ENCODE peak calls at places on chromosomes 5 and 9, in four cellular contexts. K is CD4-positive, alpha-beta T cell; Z is tibial nerve; H is CD8-positive, alpha-beta memory T cell. U is an unnamed sample.

GRCh38 chr5:9533096-9533495 is 12.8 kb downstream of the SEMA5A start:
- DNase-seq in H (no peak), K (no peak), Z (no peak), U (no peak)

GRCh38 chr5:175306381-175306780 is 137.6 kb downstream of the DRD1 start:
- DNase-seq in K (no peak), Z (no peak), H (no peak), U (no peak)

GRCh38 chr9:137048655-137049543 is 2.9 kb upstream of the NPDC1 start:
- DNase-seq in K (no peak), Z (no peak), H (no peak), U (no peak)

GRCh38 chr5:141343242-141343952 is at the start of gene PCDHGA3:
- DNase-seq in H (no peak), K (no peak), Z (no peak), U (no peak)

GRCh38 chr5:124195416-124195815 is 551.0 kb downstream of the ZNF608 start:
- DNase-seq in H (no peak), K (no peak), Z (no peak), U (no peak)

GRCh38 chr5:98468188-98468869 is 305.1 kb upstream of the RGMB start:
- DNase-seq in Z (no peak), H (no peak), K (no peak), U (no peak)

GRCh38 chr5:61813361-61813760 is 481.3 kb downstream of the ZSWIM6 start:
- DNase-seq in Z (no peak), H (no peak), K (no peak), U (no peak)

GRCh38 chr5:132746592-132747063 is 598 bp upstream of the CCNI2 start:
- DNase-seq in Z (no peak), K (peak; percentile 34), H (no peak), U (no peak)

GRCh38 chr5:156329197-156329611 is 2.2 kb downstream of the SGCD start:
- DNase-seq in Z (no peak), H (no peak), K (no peak), U (no peak)

GRCh38 chr9:13140843-13141592 is 138.5 kb downstream of the MPDZ start:
- DNase-seq in H (no peak), Z (no peak), K (no peak), U (no peak)

GRCh38 chr5:103469288-103470065 is 93.1 kb downstream of the NUDT12 start:
- DNase-seq in K (no peak), H (no peak), Z (no peak), U (no peak)

GRCh38 chr9:114405294-114406034 is 17.7 kb upstream of the AKNA start:
- DNase-seq in Z (peak; percentile 56), H (peak; percentile 72), K (peak; percentile 74), U (peak; percentile 72)

GRCh38 chr5:14724633-14725032 is 60.1 kb downstream of the OTULIN start:
- DNase-seq in K (no peak), H (no peak), Z (no peak), U (no peak)

GRCh38 chr9:120353501-120353900 is 226.5 kb downstream of the CDK5RAP2 start:
- DNase-seq in K (no peak), Z (no peak), H (no peak), U (no peak)

GRCh38 chr5:124912653-124913328 is 166.4 kb upstream of the ZNF608 start:
- DNase-seq in H (no peak), Z (no peak), K (no peak), U (no peak)

GRCh38 chr5:50808406-50808805 is 142.0 kb downstream of the PARP8 start:
- DNase-seq in H (no peak), K (no peak), Z (no peak), U (no peak)

GRCh38 chr9:112198646-112199045 is 23.5 kb upstream of the SUSD1 start:
- DNase-seq in Z (no peak), H (no peak), K (no peak), U (no peak)

GRCh38 chr9:104907278-104907951 is 20.5 kb downstream of the ABCA1 start:
- DNase-seq in H (no peak), Z (no peak), K (no peak), U (no peak)

GRCh38 chr9:26292943-26293342 is 599.7 kb downstream of the CAAP1 start:
- DNase-seq in Z (no peak), H (no peak), K (no peak), U (no peak)

GRCh38 chr9:124769451-124770358 is 1.4 kb downstream of the NR6A1 start:
- DNase-seq in K (no peak), Z (no peak), H (no peak), U (no peak)

GRCh38 chr9:20363233-20363632 is 259.1 kb downstream of the MLLT3 start:
- DNase-seq in Z (no peak), K (no peak), H (no peak), U (no peak)

GRCh38 chr5:116663081-116663480 is 88.5 kb upstream of the SEMA6A start:
- DNase-seq in Z (no peak), H (no peak), K (no peak), U (no peak)

GRCh38 chr5:82349651-82350050 is 71.5 kb upstream of the RPS23 start:
- DNase-seq in H (no peak), K (no peak), Z (no peak), U (peak; percentile 12)

GRCh38 chr9:33225319-33226152 is 14.4 kb upstream of the SPINK4 start:
- DNase-seq in K (peak; percentile 55), H (peak; percentile 55), Z (peak; percentile 47), U (peak; percentile 59)

GRCh38 chr9:34437006-34437925 is 21.1 kb downstream of the FAM219A start:
- DNase-seq in K (peak; percentile 52), Z (peak; percentile 26), H (peak; percentile 56), U (peak; percentile 32)

GRCh38 chr5:140341591-140341990 is 4.8 kb downstream of the HBEGF start:
- DNase-seq in Z (no peak), K (no peak), H (no peak), U (no peak)

GRCh38 chr9:96344458-96345180 is 38.9 kb downstream of the SLC35D2 start:
- DNase-seq in H (no peak), Z (peak; percentile 28), K (no peak), U (no peak)

GRCh38 chr9:109319631-109320233 is 1.1 kb downstream of the EPB41L4B start:
- DNase-seq in K (no peak), H (no peak), Z (no peak), U (no peak)

GRCh38 chr5:101942321-101942882 is 353.7 kb downstream of the SLCO4C1 start:
- DNase-seq in K (no peak), H (no peak), Z (no peak), U (no peak)

GRCh38 chr5:147397616-147398015 is 112.3 kb downstream of the DPYSL3 start:
- DNase-seq in K (no peak), Z (no peak), H (no peak), U (no peak)

DNA sequence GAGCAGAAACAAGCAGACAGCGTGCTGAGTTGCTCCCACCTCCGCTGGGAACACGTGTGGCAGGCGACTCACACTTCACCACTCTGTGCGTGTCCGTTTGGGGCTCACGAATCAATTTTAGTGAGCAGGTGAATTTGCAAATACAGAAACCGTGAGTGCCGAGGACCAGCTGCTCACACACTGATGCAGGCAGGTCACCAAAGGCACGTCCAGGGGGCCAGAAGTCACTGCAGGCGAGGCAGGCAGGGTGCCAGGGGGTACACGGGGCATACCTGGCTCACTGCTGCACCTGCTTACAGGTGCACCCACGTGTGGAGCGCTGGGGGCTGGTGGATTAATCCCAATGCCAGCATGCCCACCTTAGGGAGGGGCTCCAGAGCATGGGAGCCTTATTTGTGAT is 68.8 kb downstream of the ZNF354C start:
- DNase-seq in K (no peak), Z (no peak), H (no peak), U (no peak)
- H3K9me3 ChIP-seq in K (no peaks in the 10 kb centered on the region), Z (no peaks in the 10 kb centered on the region), H (no peaks in the 10 kb centered on the region), U (no peaks in the 10 kb centered on the region)

GRCh38 chr9:87601175-87601574 is 103.5 kb downstream of the DAPK1 start:
- DNase-seq in K (no peak), Z (no peak), H (no peak), U (no peak)
- H3K9me3 ChIP-seq in K (no peaks in the 10 kb centered on the region), Z (no peaks in the 10 kb centered on the region), H (no peaks in the 10 kb centered on the region), U (no peaks in the 10 kb centered on the region)

DNA sequence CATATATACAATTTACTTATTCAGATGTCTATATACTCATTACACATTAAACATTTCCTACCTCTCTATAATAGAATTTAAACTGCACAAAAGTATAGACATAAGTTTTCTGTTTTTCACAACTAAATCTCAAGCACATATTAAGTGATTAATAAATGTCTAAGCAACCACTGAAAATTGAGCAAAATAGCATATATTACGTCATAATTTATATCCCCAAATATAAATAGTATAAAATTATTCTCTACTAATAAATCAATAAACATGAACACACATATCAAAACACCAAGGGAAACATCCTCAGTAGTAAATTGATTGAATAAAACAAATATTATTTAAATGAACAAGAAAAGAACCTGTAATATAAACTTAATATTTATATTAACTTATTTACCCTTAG is 865.1 kb downstream of the CDH18 start:
- DNase-seq in Z (no peak), H (no peak), K (no peak), U (no peak)
- H3K9me3 ChIP-seq in Z (no peaks in the 10 kb centered on the region), H (no peaks in the 10 kb centered on the region), K (no peaks in the 10 kb centered on the region), U (no peaks in the 10 kb centered on the region)

GRCh38 chr5:63570752-63571151 is 391.5 kb downstream of the HTR1A start:
- DNase-seq in Z (no peak), H (no peak), K (no peak), U (no peak)
- H3K9me3 ChIP-seq in Z (no peaks in the 10 kb centered on the region), H (no peaks in the 10 kb centered on the region), K (no peaks in the 10 kb centered on the region), U (no peaks in the 10 kb centered on the region)

U was measured in T-helper 17 cell.